ENCODE peak calls at places on chromosome 22, in six cellular contexts. T is nephron progenitor cell; V is kidney tubule cell; O is CD4-positive, CD25-positive, alpha-beta regulatory T cell; H is NCI-H1436 treated with DMSO at 0.1 percent for 48 hours; D is sigmoid colon. E is an unnamed sample.

GRCh38 chr22:38176170-38176741 is 5.4 kb downstream of the PLA2G6 start:
- DNase-seq in T (no peak), V (peak), O (peak), H (no peak), D (peak), E (peak)

GRCh38 chr22:44351685-44352377 is 39.1 kb upstream of the SHISAL1 start:
- DNase-seq in T (no peak), V (peak), O (no peak), H (no peak), D (peak), E (peak)

GRCh38 chr22:30390974-30391691 is 3.9 kb upstream of the RNF215 start:
- DNase-seq in T (no peak), V (peak), O (peak), H (no peak), D (no peak), E (peak)

GRCh38 chr22:31489632-31490495 is at the start of gene EIF4ENIF1:
- DNase-seq in T (peak), V (peak), O (peak), H (no peak), D (peak), E (peak)

GRCh38 chr22:21837184-21837979 is 30.1 kb downstream of the MAPK1 start:
- DNase-seq in T (no peak), V (peak), O (no peak), H (no peak), D (no peak), E (peak)

GRCh38 chr22:36369922-36370781 is 17.6 kb downstream of the MYH9 start:
- DNase-seq in T (no peak), V (peak), O (no peak), H (no peak), D (peak), E (peak)

GRCh38 chr22:33811208-33811607 is 109.1 kb downstream of the LARGE1 start:
- DNase-seq in T (no peak), V (no peak), O (no peak), H (no peak), D (no peak), E (no peak)

GRCh38 chr22:24523873-24524272 is 28.7 kb downstream of the UPB1 start:
- DNase-seq in T (no peak), V (no peak), O (no peak), H (no peak), D (no peak), E (peak)

GRCh38 chr22:25388866-25389540 is 169.6 kb downstream of the CRYBB2 start:
- DNase-seq in T (no peak), V (no peak), O (no peak), H (no peak), D (no peak), E (peak)

GRCh38 chr22:44344407-44344806 is 31.7 kb upstream of the SHISAL1 start:
- DNase-seq in T (no peak), V (no peak), O (no peak), H (no peak), D (peak), E (no peak)

GRCh38 chr22:46104170-46104880 is 46.0 kb upstream of the PPARA start:
- DNase-seq in T (no peak), V (no peak), O (no peak), H (peak), D (no peak), E (no peak)

GRCh38 chr22:46150615-46151423 is 493 bp downstream of the PPARA start:
- DNase-seq in T (peak), V (peak), O (peak), H (no peak), D (peak), E (peak)

E was measured in dermis blood vessel endothelial cell.